ENCODE peak calls at places on chromosome 7, in eight cellular contexts. One of them, this sample, is unnamed.

GRCh38 chr7:114085313-114085591 is 166.4 kb upstream of the PPP1R3A start:
- DNase-seq in mesenteric fat pad: no peak
- DNase-seq in astrocyte: no peak
- DNase-seq in PC-3: no peak
- DNase-seq in left colon: no peak
- DNase-seq in progenitor cell of endocrine pancreas: no peak
- DNase-seq in GM12865: no peak
- DNase-seq in stimulated activated CD8-positive, alpha-beta memory T cell treated with anti-CD3 and anti-CD28 coated beads, Interleukin-15, amount 100 ng/mL, for 24 hours: no peak
- DNase-seq in this sample: no peak

GRCh38 chr7:152949198-152949597 is 189.6 kb downstream of the ACTR3B start:
- DNase-seq in mesenteric fat pad: no peak
- DNase-seq in astrocyte: no peak
- DNase-seq in PC-3: no peak
- DNase-seq in left colon: no peak
- DNase-seq in progenitor cell of endocrine pancreas: no peak
- DNase-seq in GM12865: no peak
- DNase-seq in stimulated activated CD8-positive, alpha-beta memory T cell treated with anti-CD3 and anti-CD28 coated beads, Interleukin-15, amount 100 ng/mL, for 24 hours: no peak
- DNase-seq in this sample: no peak

GRCh38 chr7:155868955-155869783 is 56.9 kb upstream of the SHH start:
- DNase-seq in mesenteric fat pad: peak
- DNase-seq in astrocyte: no peak
- DNase-seq in PC-3: no peak
- DNase-seq in left colon: no peak
- DNase-seq in progenitor cell of endocrine pancreas: no peak
- DNase-seq in GM12865: no peak
- DNase-seq in stimulated activated CD8-positive, alpha-beta memory T cell treated with anti-CD3 and anti-CD28 coated beads, Interleukin-15, amount 100 ng/mL, for 24 hours: no peak
- DNase-seq in this sample: no peak

GRCh38 chr7:78852951-78853350 is 600.5 kb downstream of the MAGI2 start:
- DNase-seq in mesenteric fat pad: no peak
- DNase-seq in astrocyte: peak
- DNase-seq in PC-3: peak
- DNase-seq in left colon: no peak
- DNase-seq in progenitor cell of endocrine pancreas: no peak
- DNase-seq in GM12865: no peak
- DNase-seq in stimulated activated CD8-positive, alpha-beta memory T cell treated with anti-CD3 and anti-CD28 coated beads, Interleukin-15, amount 100 ng/mL, for 24 hours: no peak
- DNase-seq in this sample: no peak

GRCh38 chr7:51666751-51667150 is 350.1 kb upstream of the COBL start:
- DNase-seq in mesenteric fat pad: no peak
- DNase-seq in astrocyte: no peak
- DNase-seq in PC-3: no peak
- DNase-seq in left colon: no peak
- DNase-seq in progenitor cell of endocrine pancreas: no peak
- DNase-seq in GM12865: no peak
- DNase-seq in stimulated activated CD8-positive, alpha-beta memory T cell treated with anti-CD3 and anti-CD28 coated beads, Interleukin-15, amount 100 ng/mL, for 24 hours: no peak
- DNase-seq in this sample: no peak

GRCh38 chr7:889025-889390 is 12.7 kb downstream of the GET4 start:
- DNase-seq in mesenteric fat pad: no peak
- DNase-seq in astrocyte: no peak
- DNase-seq in PC-3: no peak
- DNase-seq in left colon: no peak
- DNase-seq in progenitor cell of endocrine pancreas: no peak
- DNase-seq in GM12865: no peak
- DNase-seq in stimulated activated CD8-positive, alpha-beta memory T cell treated with anti-CD3 and anti-CD28 coated beads, Interleukin-15, amount 100 ng/mL, for 24 hours: no peak
- DNase-seq in this sample: no peak

GRCh38 chr7:140022582-140023211 is 40.1 kb downstream of the PARP12 start:
- DNase-seq in mesenteric fat pad: no peak
- DNase-seq in astrocyte: no peak
- DNase-seq in PC-3: no peak
- DNase-seq in left colon: no peak
- DNase-seq in progenitor cell of endocrine pancreas: no peak
- DNase-seq in GM12865: no peak
- DNase-seq in stimulated activated CD8-positive, alpha-beta memory T cell treated with anti-CD3 and anti-CD28 coated beads, Interleukin-15, amount 100 ng/mL, for 24 hours: no peak
- DNase-seq in this sample: no peak

GRCh38 chr7:37642028-37642540 is 41.5 kb upstream of the GPR141 start:
- DNase-seq in mesenteric fat pad: no peak
- DNase-seq in astrocyte: no peak
- DNase-seq in PC-3: no peak
- DNase-seq in left colon: no peak
- DNase-seq in progenitor cell of endocrine pancreas: no peak
- DNase-seq in GM12865: no peak
- DNase-seq in stimulated activated CD8-positive, alpha-beta memory T cell treated with anti-CD3 and anti-CD28 coated beads, Interleukin-15, amount 100 ng/mL, for 24 hours: no peak
- DNase-seq in this sample: no peak

GRCh38 chr7:66950763-66951162 is 29.7 kb downstream of the TMEM248 start:
- DNase-seq in mesenteric fat pad: no peak
- DNase-seq in astrocyte: peak
- DNase-seq in PC-3: no peak
- DNase-seq in left colon: no peak
- DNase-seq in progenitor cell of endocrine pancreas: no peak
- DNase-seq in GM12865: no peak
- DNase-seq in stimulated activated CD8-positive, alpha-beta memory T cell treated with anti-CD3 and anti-CD28 coated beads, Interleukin-15, amount 100 ng/mL, for 24 hours: no peak
- DNase-seq in this sample: peak

GRCh38 chr7:102426268-102427031 is 6.9 kb upstream of the ORAI2 start:
- DNase-seq in mesenteric fat pad: no peak
- DNase-seq in astrocyte: no peak
- DNase-seq in PC-3: no peak
- DNase-seq in left colon: peak
- DNase-seq in progenitor cell of endocrine pancreas: no peak
- DNase-seq in GM12865: peak
- DNase-seq in stimulated activated CD8-positive, alpha-beta memory T cell treated with anti-CD3 and anti-CD28 coated beads, Interleukin-15, amount 100 ng/mL, for 24 hours: peak
- DNase-seq in this sample: no peak

GRCh38 chr7:132680590-132680989 is 104.3 kb upstream of the PLXNA4 start:
- DNase-seq in mesenteric fat pad: no peak
- DNase-seq in astrocyte: no peak
- DNase-seq in PC-3: no peak
- DNase-seq in left colon: no peak
- DNase-seq in progenitor cell of endocrine pancreas: no peak
- DNase-seq in GM12865: peak
- DNase-seq in stimulated activated CD8-positive, alpha-beta memory T cell treated with anti-CD3 and anti-CD28 coated beads, Interleukin-15, amount 100 ng/mL, for 24 hours: no peak
- DNase-seq in this sample: no peak

GRCh38 chr7:26101471-26102151 is 50.4 kb upstream of the NFE2L3 start:
- DNase-seq in mesenteric fat pad: no peak
- DNase-seq in astrocyte: no peak
- DNase-seq in PC-3: no peak
- DNase-seq in left colon: peak
- DNase-seq in progenitor cell of endocrine pancreas: no peak
- DNase-seq in GM12865: peak
- DNase-seq in stimulated activated CD8-positive, alpha-beta memory T cell treated with anti-CD3 and anti-CD28 coated beads, Interleukin-15, amount 100 ng/mL, for 24 hours: no peak
- DNase-seq in this sample: no peak

GRCh38 chr7:130129099-130129498 is 58.8 kb downstream of the KLHDC10 start:
- DNase-seq in mesenteric fat pad: no peak
- DNase-seq in astrocyte: no peak
- DNase-seq in PC-3: no peak
- DNase-seq in left colon: no peak
- DNase-seq in progenitor cell of endocrine pancreas: no peak
- DNase-seq in GM12865: no peak
- DNase-seq in stimulated activated CD8-positive, alpha-beta memory T cell treated with anti-CD3 and anti-CD28 coated beads, Interleukin-15, amount 100 ng/mL, for 24 hours: no peak
- DNase-seq in this sample: no peak

GRCh38 chr7:135169936-135170222 is 628 bp downstream of the CYREN start:
- DNase-seq in mesenteric fat pad: no peak
- DNase-seq in astrocyte: no peak
- DNase-seq in PC-3: no peak
- DNase-seq in left colon: no peak
- DNase-seq in progenitor cell of endocrine pancreas: no peak
- DNase-seq in GM12865: peak
- DNase-seq in stimulated activated CD8-positive, alpha-beta memory T cell treated with anti-CD3 and anti-CD28 coated beads, Interleukin-15, amount 100 ng/mL, for 24 hours: no peak
- DNase-seq in this sample: no peak